ENCODE peak calls at places on chromosomes 6 and 20, in nine cellular contexts. V, E, R, W, C, X, L, B and O are unnamed samples.

GRCh38 chr6:33204415-33205171 is at the start of gene HSD17B8:
- DNase-seq in V (peak; percentile 86), E (peak; percentile 94), R (peak; percentile 75), W (peak; percentile 96), C (peak; percentile 93), X (peak; percentile 94), L (peak; percentile 88), B (peak; percentile 99), O (peak; percentile 95)

GRCh38 chr20:8082025-8082424 is 50.0 kb upstream of the PLCB1 start:
- DNase-seq in V (peak; percentile 23), E (no peak), R (no peak), W (no peak), C (no peak), X (no peak), L (no peak), B (no peak), O (peak; percentile 53)

GRCh38 chr20:24465168-24465567 is 4.3 kb upstream of the SYNDIG1 start:
- DNase-seq in V (no peak), E (no peak), R (no peak), W (no peak), C (no peak), X (no peak), L (no peak), B (no peak), O (no peak)

GRCh38 chr6:27505209-27506027 is 32.5 kb upstream of the ZNF184 start:
- DNase-seq in V (peak; percentile 37), E (peak; percentile 81), R (peak; percentile 26), W (no peak), C (peak; percentile 81), X (no peak), L (no peak), B (peak; percentile 20), O (peak; percentile 82)

GRCh38 chr20:53608456-53609413 is 15.1 kb upstream of the ZNF217 start:
- DNase-seq in V (peak; percentile 29), E (no peak), R (no peak), W (peak; percentile 26), C (peak; percentile 19), X (no peak), L (no peak), B (peak; percentile 56), O (peak; percentile 48)

GRCh38 chr6:132392792-132393191 is 8.5 kb downstream of the MOXD1 start:
- DNase-seq in V (no peak), E (no peak), R (no peak), W (no peak), C (no peak), X (no peak), L (no peak), B (no peak), O (no peak)

GRCh38 chr6:166733900-166734299 is 106.8 kb upstream of the RPS6KA2 start:
- DNase-seq in V (no peak), E (no peak), R (no peak), W (no peak), C (no peak), X (no peak), L (no peak), B (no peak), O (peak; percentile 37)

GRCh38 chr6:134517145-134517658 is 199.3 kb upstream of the SGK1 start:
- DNase-seq in V (peak; percentile 79), E (peak; percentile 68), R (no peak), W (peak; percentile 83), C (peak; percentile 72), X (peak; percentile 67), L (no peak), B (peak; percentile 18), O (peak; percentile 87)

GRCh38 chr20:20024942-20025341 is 7.8 kb downstream of the NAA20 start:
- DNase-seq in V (peak; percentile 42), E (no peak), R (no peak), W (no peak), C (no peak), X (no peak), L (no peak), B (no peak), O (no peak)

GRCh38 chr6:9482030-9482731 is 932.7 kb downstream of the TFAP2A start:
- DNase-seq in V (peak; percentile 95), E (no peak), R (no peak), W (no peak), C (no peak), X (no peak), L (no peak), B (no peak), O (peak; percentile 84)

GRCh38 chr6:40210628-40211056 is 276.4 kb upstream of the MOCS1 start:
- DNase-seq in V (no peak), E (no peak), R (no peak), W (no peak), C (no peak), X (no peak), L (no peak), B (no peak), O (peak; percentile 75)

GRCh38 chr6:42727084-42727601 is 4.7 kb upstream of the PRPH2 start:
- DNase-seq in V (no peak), E (no peak), R (no peak), W (peak; percentile 28), C (peak; percentile 33), X (peak; percentile 17), L (no peak), B (peak; percentile 33), O (no peak)

GRCh38 chr20:41497186-41497895 is 120.8 kb downstream of the CHD6 start:
- DNase-seq in V (peak; percentile 56), E (no peak), R (no peak), W (no peak), C (no peak), X (no peak), L (no peak), B (no peak), O (no peak)

GRCh38 chr6:39251406-39251805 is 22.1 kb upstream of the KCNK5 start:
- DNase-seq in V (no peak), E (peak; percentile 72), R (no peak), W (no peak), C (no peak), X (no peak), L (no peak), B (no peak), O (no peak)

GRCh38 chr20:8487715-8488114 is 355.6 kb downstream of the PLCB1 start:
- DNase-seq in V (no peak), E (no peak), R (no peak), W (no peak), C (no peak), X (no peak), L (no peak), B (no peak), O (no peak)

GRCh38 chr6:106398621-106399020 is 38.1 kb downstream of the CRYBG1 start:
- DNase-seq in V (no peak), E (no peak), R (no peak), W (no peak), C (no peak), X (no peak), L (no peak), B (no peak), O (no peak)

GRCh38 chr6:71496018-71496800 is 207.6 kb downstream of the OGFRL1 start:
- DNase-seq in V (no peak), E (no peak), R (no peak), W (no peak), C (no peak), X (no peak), L (no peak), B (peak; percentile 11), O (no peak)

GRCh38 chr20:2625062-2625461 is 27.4 kb upstream of the NOP56 start:
- DNase-seq in V (no peak), E (no peak), R (no peak), W (no peak), C (no peak), X (no peak), L (no peak), B (no peak), O (no peak)

GRCh38 chr6:154380733-154381132 is 24.1 kb upstream of the IPCEF1 start:
- DNase-seq in V (no peak), E (no peak), R (no peak), W (no peak), C (no peak), X (no peak), L (no peak), B (no peak), O (no peak)

GRCh38 chr20:23234311-23235078 is 116.1 kb upstream of the NXT1 start:
- DNase-seq in V (peak; percentile 43), E (no peak), R (no peak), W (no peak), C (no peak), X (no peak), L (no peak), B (no peak), O (peak; percentile 33)

GRCh38 chr6:166025149-166025898 is 142.3 kb downstream of the TBXT start:
- DNase-seq in V (peak; percentile 95), E (no peak), R (no peak), W (peak; percentile 36), C (no peak), X (no peak), L (no peak), B (no peak), O (no peak)

GRCh38 chr6:149746147-149746946 is at the start of gene NUP43:
- DNase-seq in V (peak; percentile 95), E (peak; percentile 96), R (peak; percentile 85), W (peak; percentile 95), C (peak; percentile 86), X (peak; percentile 93), L (peak; percentile 90), B (peak; percentile 97), O (peak; percentile 97)

GRCh38 chr6:158033751-158034702 is 52.4 kb downstream of the SYNJ2 start:
- DNase-seq in V (no peak), E (no peak), R (no peak), W (peak; percentile 8), C (no peak), X (no peak), L (no peak), B (peak; percentile 80), O (no peak)

GRCh38 chr6:169406794-169407193 is 153.1 kb upstream of the THBS2 start:
- DNase-seq in V (no peak), E (no peak), R (no peak), W (no peak), C (no peak), X (no peak), L (no peak), B (no peak), O (no peak)

GRCh38 chr6:3596736-3597135 is 139.9 kb upstream of the SLC22A23 start:
- DNase-seq in V (no peak), E (no peak), R (no peak), W (no peak), C (no peak), X (no peak), L (no peak), B (no peak), O (no peak)

GRCh38 chr6:138287144-138287955 is 69.1 kb upstream of the PBOV1 start:
- DNase-seq in V (no peak), E (peak; percentile 64), R (no peak), W (no peak), C (peak; percentile 32), X (peak; percentile 21), L (peak; percentile 19), B (peak; percentile 73), O (peak; percentile 75)

GRCh38 chr6:105817961-105818360 is 268.2 kb upstream of the PRDM1 start:
- DNase-seq in V (no peak), E (no peak), R (no peak), W (no peak), C (no peak), X (no peak), L (no peak), B (no peak), O (no peak)

GRCh38 chr6:15913001-15913400 is 215.9 kb upstream of the MYLIP start:
- DNase-seq in V (no peak), E (no peak), R (no peak), W (no peak), C (no peak), X (no peak), L (no peak), B (no peak), O (no peak)

GRCh38 chr6:29908710-29909109 is 33.6 kb upstream of the HLA-A start:
- DNase-seq in V (no peak), E (no peak), R (no peak), W (no peak), C (no peak), X (no peak), L (no peak), B (no peak), O (peak; percentile 25)

GRCh38 chr20:32476684-32477593 is 108.2 kb downstream of the NOL4L start:
- DNase-seq in V (no peak), E (no peak), R (no peak), W (peak; percentile 6), C (no peak), X (no peak), L (no peak), B (peak; percentile 34), O (no peak)

GRCh38 chr20:47922280-47922675 is 137.0 kb upstream of the SULF2 start:
- DNase-seq in V (peak; percentile 69), E (no peak), R (no peak), W (no peak), C (no peak), X (no peak), L (no peak), B (no peak), O (no peak)